ENCODE peak calls at places on chromosomes 4 and X, in five cellular contexts. D, K, T, U and L are unnamed samples.

GRCh38 chr4:54731552-54731951 is 73.8 kb downstream of the KIT start:
- DNase-seq in K (peak; percentile 22), T (no peak), D (no peak), U (no peak), L (no peak)

GRCh38 chr4:101237773-101238172 is 109.6 kb downstream of the PPP3CA start:
- DNase-seq in D (no peak), U (no peak), T (no peak), K (no peak), L (no peak)

GRCh38 chrX:70439016-70439415 is 5.6 kb upstream of the DLG3 start:
- DNase-seq in T (peak; percentile 34), D (no peak), K (no peak), U (no peak), L (peak; percentile 82)

GRCh38 chrX:56114437-56114787 is 117.7 kb upstream of the KLF8 start:
- DNase-seq in D (no peak), T (no peak), K (no peak), U (no peak), L (no peak)

GRCh38 chrX:3518870-3519269 is 172.4 kb upstream of the MXRA5 start:
- DNase-seq in T (peak; percentile 96), U (no peak), D (peak; percentile 26), K (peak; percentile 35), L (peak; percentile 64)

GRCh38 chrX:68822641-68823410 is 6.0 kb upstream of the EFNB1 start:
- DNase-seq in D (no peak), K (peak; percentile 73), T (peak; percentile 44), U (no peak), L (peak; percentile 87)

GRCh38 chr4:158025131-158025530 is 147.7 kb downstream of the GASK1B start:
- DNase-seq in K (peak; percentile 29), D (peak; percentile 84), U (no peak), T (no peak), L (no peak)

GRCh38 chr4:1205641-1206298 is 33.4 kb upstream of the SPON2 start:
- DNase-seq in D (no peak), U (no peak), K (no peak), T (no peak), L (peak; percentile 77)

GRCh38 chr4:65670331-65671031 is at the start of gene EPHA5:
- DNase-seq in U (no peak), D (peak; percentile 40), T (peak; percentile 98), K (peak; percentile 79), L (peak; percentile 93)

GRCh38 chr4:128244379-128244778 is 43.2 kb downstream of the PGRMC2 start:
- DNase-seq in U (no peak), T (peak; percentile 30), D (no peak), K (no peak), L (no peak)

GRCh38 chr4:177809786-177810185 is 367.5 kb upstream of the AGA start:
- DNase-seq in K (peak; percentile 45), T (no peak), D (no peak), U (no peak), L (peak; percentile 6)

GRCh38 chr4:186191266-186192067 is at the start of gene CYP4V2:
- DNase-seq in K (peak; percentile 88), D (peak; percentile 75), U (peak; percentile 48), T (peak; percentile 79), L (peak; percentile 95)

GRCh38 chr4:159024828-159025227 is 78.1 kb upstream of the RAPGEF2 start:
- DNase-seq in K (no peak), T (no peak), U (no peak), D (no peak), L (no peak)

GRCh38 chr4:174764105-174764729 is 64.8 kb downstream of the GLRA3 start:
- DNase-seq in K (peak; percentile 76), D (peak; percentile 14), U (no peak), T (peak; percentile 36), L (peak; percentile 13)

GRCh38 chr4:147707892-147708672 is 23.8 kb upstream of the ARHGAP10 start:
- DNase-seq in D (peak; percentile 30), K (peak; percentile 59), U (no peak), T (peak; percentile 20), L (peak; percentile 50)

GRCh38 chr4:109735566-109736454 is 5.9 kb upstream of the PLA2G12A start:
- DNase-seq in D (no peak), U (no peak), K (peak; percentile 74), T (peak; percentile 54), L (no peak)

GRCh38 chr4:18075823-18076433 is 54.4 kb upstream of the LCORL start:
- DNase-seq in K (peak; percentile 7), U (no peak), T (no peak), D (no peak), L (peak; percentile 1)

GRCh38 chrX:71542411-71542810 is 9.5 kb downstream of the OGT start:
- DNase-seq in K (no peak), T (peak; percentile 55), U (no peak), D (peak; percentile 47), L (no peak)

GRCh38 chr4:8427761-8428287 is 12.7 kb downstream of the ACOX3 start:
- DNase-seq in U (no peak), K (peak; percentile 40), D (peak; percentile 53), T (peak; percentile 68), L (peak; percentile 91)

DNA sequence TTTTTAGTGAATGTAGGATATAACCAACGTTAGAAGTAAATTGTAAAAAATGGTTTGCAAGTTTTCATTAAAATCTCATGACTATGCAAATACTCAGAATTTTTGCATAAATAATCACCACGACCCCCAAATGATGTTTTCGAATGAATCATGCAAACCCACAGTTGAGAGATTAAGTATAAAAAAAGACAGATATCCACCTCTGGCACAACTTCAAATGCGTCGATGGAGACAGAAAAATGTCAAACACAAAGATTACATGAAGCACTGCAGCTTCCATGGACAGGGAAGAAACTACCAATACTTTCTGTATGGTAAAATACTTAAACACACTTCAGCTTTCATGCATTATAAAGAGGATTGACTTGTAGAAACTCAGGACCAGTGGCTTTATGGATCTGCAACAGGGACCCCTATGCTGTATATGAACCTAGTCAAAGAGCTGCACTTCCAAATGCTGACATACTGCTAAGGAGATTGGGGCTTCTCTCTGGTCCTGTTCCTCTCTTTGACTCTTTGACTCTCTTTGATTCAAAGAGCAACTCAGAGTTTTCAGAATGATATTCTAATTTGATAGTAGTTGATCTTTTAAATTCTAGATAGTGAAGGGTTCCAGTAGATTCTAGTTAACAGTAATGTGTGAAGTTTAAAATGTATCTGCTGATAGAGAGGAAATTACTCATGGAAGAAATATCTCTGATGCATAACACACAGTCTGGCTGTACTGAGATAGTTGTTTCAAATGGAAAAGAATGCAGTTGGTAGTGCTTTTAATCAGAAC is 238.9 kb downstream of the RASL11B start:
- DNase-seq in K (no peak), T (peak; percentile 94), D (peak; percentile 40), U (no peak), L (peak; percentile 79)
- H3K4me3 ChIP-seq in K (no peak overlapping the region), T (peak overlapping the region; percentile 18), D (no peak overlapping the region), U (no peak overlapping the region), L (peak overlapping the region; percentile 50)

GRCh38 chr4:120066182-120066524 is 495 bp downstream of the MAD2L1 start:
- DNase-seq in K (no peak), T (no peak), U (no peak), D (no peak), L (no peak)

GRCh38 chr4:120057416-120057815 is 9.2 kb downstream of the MAD2L1 start:
- DNase-seq in D (no peak), K (no peak), T (no peak), U (no peak), L (no peak)

GRCh38 chr4:120066525-120067333 is at the start of gene MAD2L1:
- DNase-seq in D (peak; percentile 98), U (peak; percentile 93), K (peak; percentile 100), T (peak; percentile 96), L (peak; percentile 92)

GRCh38 chr4:120064887-120065286 is 1.8 kb downstream of the MAD2L1 start:
- DNase-seq in K (no peak), D (no peak), U (no peak), T (no peak), L (no peak)

GRCh38 chr4:120062663-120063195 is 3.9 kb downstream of the MAD2L1 start:
- DNase-seq in U (no peak), T (no peak), D (no peak), K (no peak), L (peak; percentile 76)
- H3K79me2 ChIP-seq in U (peaks cover 66% of the 10 kb centered on the region), T (peaks cover 49% of the 10 kb centered on the region), D (peaks cover 72% of the 10 kb centered on the region), K (peaks cover 36% of the 10 kb centered on the region), L (peaks cover 44% of the 10 kb centered on the region)

DNA sequence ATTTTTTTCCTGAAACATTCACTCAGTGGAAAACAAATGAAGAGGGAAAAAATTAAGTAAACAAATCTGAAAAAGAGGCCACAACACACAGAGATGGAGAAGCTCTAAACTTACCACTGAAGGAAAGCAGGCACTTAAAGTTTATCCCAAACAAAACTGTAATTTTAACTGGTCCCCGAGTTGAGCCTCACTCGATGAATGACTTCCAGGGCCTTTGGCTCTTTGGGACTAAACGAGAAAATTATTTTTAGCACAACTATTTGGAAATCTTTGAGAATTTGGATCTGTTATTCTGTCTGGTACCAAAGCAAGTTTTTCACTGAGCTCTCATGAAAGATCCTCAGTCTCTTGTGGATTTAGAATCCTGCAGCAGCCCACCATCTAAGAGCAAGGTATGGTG is at the start of gene C1QTNF7:
- DNase-seq in D (no peak), K (no peak), T (no peak), U (no peak), L (no peak)
- H3K4me3 ChIP-seq in D (no peak within 1 kb of the TSS), K (no peak within 1 kb of the TSS), T (no peak within 1 kb of the TSS), U (no peak within 1 kb of the TSS), L (no peak within 1 kb of the TSS)

GRCh38 chrX:9482837-9483236 is 18.0 kb downstream of the TBL1X start:
- DNase-seq in D (no peak), K (no peak), T (no peak), U (no peak), L (no peak)
- H3K79me2 ChIP-seq in D (no peaks in the 10 kb centered on the region), K (peaks cover 53% of the 10 kb centered on the region), T (peaks cover 10% of the 10 kb centered on the region), U (no peaks in the 10 kb centered on the region), L (peaks cover 2% of the 10 kb centered on the region)

GRCh38 chrX:85765651-85766050 is 281.7 kb downstream of the CHM start:
- DNase-seq in U (no peak), D (no peak), K (no peak), T (no peak), L (no peak)
- H3K4me3 ChIP-seq in U (no peak overlapping the region), D (no peak overlapping the region), K (no peak overlapping the region), T (no peak overlapping the region), L (no peak overlapping the region)

GRCh38 chrX:2478546-2479419 is 22.0 kb downstream of the DHRSX start:
- DNase-seq in D (no peak), U (no peak), K (no peak), T (no peak), L (no peak)
- H3K79me2 ChIP-seq in D (peaks cover 40% of the 10 kb centered on the region), U (no peaks in the 10 kb centered on the region), K (peaks cover 83% of the 10 kb centered on the region), T (peaks cover 19% of the 10 kb centered on the region), L (peaks cover 63% of the 10 kb centered on the region)